ENCODE peak calls at places on chromosomes 12 and 14, in six cellular contexts. P is mesendoderm, V is IMR-90, J is H9, E is mesenchymal stem cell, G is H1. Q is an unnamed sample.
A peak's percentile ranks its signal among the peaks of the same experiment; 100 is the strongest.

GRCh38 chr12:21985155-21985554 is 43.9 kb upstream of the ABCC9 start:
- DNase-seq in P (no peak), V (peak; percentile 79), J (no peak), E (no peak), G (no peak), Q (no peak)

GRCh38 chr12:57134949-57135348 is 6.7 kb downstream of the LRP1 start:
- DNase-seq in P (no peak), V (no peak), J (no peak), E (peak; percentile 32), G (no peak), Q (no peak)

GRCh38 chr14:32576088-32576795 is 247.1 kb downstream of the AKAP6 start:
- DNase-seq in P (peak; percentile 50), V (peak; percentile 59), J (peak; percentile 28), E (peak; percentile 69), G (no peak), Q (peak; percentile 49)

GRCh38 chr14:97603201-97603600 is 806.0 kb downstream of the VRK1 start:
- DNase-seq in P (no peak), V (no peak), J (no peak), E (no peak), G (no peak), Q (no peak)

GRCh38 chr12:34346372-34347034 is 324.2 kb downstream of the ALG10 start:
- DNase-seq in P (no peak), V (no peak), J (no peak), E (no peak), G (no peak), Q (no peak)

GRCh38 chr14:100784523-100785337 is 41.2 kb upstream of the MEG3 start:
- DNase-seq in P (no peak), V (no peak), J (no peak), E (no peak), G (no peak), Q (no peak)

GRCh38 chr14:72516936-72517408 is 376.9 kb downstream of the DPF3 start:
- DNase-seq in P (peak; percentile 84), V (peak; percentile 91), J (peak; percentile 76), E (peak; percentile 82), G (peak; percentile 19), Q (peak; percentile 75)

GRCh38 chr14:75960219-75960618 is 21.6 kb downstream of the TGFB3 start:
- DNase-seq in P (no peak), V (no peak), J (no peak), E (no peak), G (no peak), Q (no peak)

GRCh38 chr12:76085159-76085868 is 829 bp upstream of the NAP1L1 start:
- DNase-seq in P (no peak), V (peak; percentile 77), J (no peak), E (peak; percentile 88), G (no peak), Q (peak; percentile 9)

GRCh38 chr12:46153267-46153872 is 115.5 kb downstream of the SLC38A1 start:
- DNase-seq in P (peak; percentile 33), V (peak; percentile 52), J (no peak), E (peak; percentile 42), G (no peak), Q (no peak)

GRCh38 chr12:64522316-64522715 is 70.4 kb downstream of the TBK1 start:
- DNase-seq in P (no peak), V (peak; percentile 60), J (no peak), E (peak; percentile 30), G (no peak), Q (no peak)

GRCh38 chr12:49936895-49937294 is 13.6 kb upstream of the AQP2 start:
- DNase-seq in P (no peak), V (no peak), J (no peak), E (no peak), G (no peak), Q (no peak)

GRCh38 chr14:77311217-77311616 is 9.5 kb downstream of the POMT2 start:
- DNase-seq in P (no peak), V (no peak), J (no peak), E (no peak), G (no peak), Q (no peak)

GRCh38 chr12:58286353-58286752 is 345.0 kb downstream of the ATP23 start:
- DNase-seq in P (no peak), V (no peak), J (no peak), E (no peak), G (no peak), Q (no peak)

GRCh38 chr12:115313929-115314328 is 630.0 kb upstream of the TBX3 start:
- DNase-seq in P (peak; percentile 23), V (peak; percentile 92), J (no peak), E (peak; percentile 52), G (no peak), Q (no peak)

GRCh38 chr12:31728289-31728916 is 418 bp downstream of the AMN1 start:
- DNase-seq in P (no peak), V (no peak), J (peak; percentile 56), E (no peak), G (no peak), Q (no peak)

GRCh38 chr14:81386379-81386778 is 13.7 kb downstream of the STON2 start:
- DNase-seq in P (no peak), V (no peak), J (no peak), E (no peak), G (no peak), Q (peak; percentile 38)

GRCh38 chr12:125742413-125742812 is 677.2 kb downstream of the AACS start:
- DNase-seq in P (no peak), V (no peak), J (no peak), E (no peak), G (no peak), Q (no peak)

GRCh38 chr12:2169964-2170363 is 117.2 kb downstream of the CACNA1C start:
- DNase-seq in P (no peak), V (no peak), J (no peak), E (no peak), G (no peak), Q (no peak)

GRCh38 chr12:49131973-49132461 is 822 bp upstream of the TUBA1B start:
- DNase-seq in P (peak; percentile 30), V (peak; percentile 50), J (no peak), E (peak; percentile 77), G (no peak), Q (no peak)

GRCh38 chr14:37708481-37708880 is 113.1 kb downstream of the TTC6 start:
- DNase-seq in P (no peak), V (peak; percentile 60), J (no peak), E (peak; percentile 19), G (no peak), Q (no peak)

GRCh38 chr12:62762645-62763044 is 172.3 kb downstream of the PPM1H start:
- DNase-seq in P (no peak), V (no peak), J (no peak), E (no peak), G (no peak), Q (no peak)

GRCh38 chr14:103871596-103872480 is 24.5 kb upstream of the PPP1R13B start:
- DNase-seq in P (peak; percentile 64), V (no peak), J (peak; percentile 85), E (no peak), G (no peak), Q (peak; percentile 32)

GRCh38 chr12:12611512-12612306 is at the start of gene CREBL2:
- DNase-seq in P (peak; percentile 97), V (peak; percentile 95), J (peak; percentile 94), E (peak; percentile 98), G (peak; percentile 80), Q (peak; percentile 90)

GRCh38 chr12:12610711-12611110 is 965 bp upstream of the CREBL2 start:
- DNase-seq in P (no peak), V (no peak), J (no peak), E (no peak), G (no peak), Q (no peak)

GRCh38 chr12:12608557-12608957 is 3.1 kb upstream of the CREBL2 start:
- DNase-seq in P (no peak), V (peak; percentile 17), J (no peak), E (no peak), G (no peak), Q (no peak)

GRCh38 chr12:12606793-12607589 is 4.7 kb upstream of the CREBL2 start:
- DNase-seq in P (peak; percentile 45), V (peak; percentile 65), J (no peak), E (peak; percentile 13), G (no peak), Q (no peak)

GRCh38 chr12:12609692-12610091 is 2.0 kb upstream of the CREBL2 start:
- DNase-seq in P (no peak), V (no peak), J (no peak), E (no peak), G (no peak), Q (no peak)
- H2BK15ac ChIP-seq in P (no peak overlapping the region), V (no peak overlapping the region), J (no peak overlapping the region), E (no peak overlapping the region), G (no peak overlapping the region), Q (no peak overlapping the region)

GRCh38 chr12:65881348-65881961 is 57.2 kb downstream of the HMGA2 start:
- DNase-seq in P (peak; percentile 53), V (peak; percentile 75), J (no peak), E (peak; percentile 87), G (no peak), Q (no peak)
- H3K4me2 ChIP-seq in P (no peak overlapping the region), V (peak overlapping the region; percentile 59), J (peak overlapping the region; percentile 1), E (peak overlapping the region; percentile 38), G (no peak overlapping the region), Q (no peak overlapping the region)

GRCh38 chr12:120628919-120629318 is 11.5 kb upstream of the CABP1 start:
- DNase-seq in P (peak; percentile 64), V (no peak), J (peak; percentile 82), E (no peak), G (no peak), Q (no peak)

GRCh38 chr12:120625557-120626419 is 14.6 kb upstream of the CABP1 start:
- DNase-seq in P (peak; percentile 70), V (no peak), J (peak; percentile 79), E (no peak), G (peak; percentile 51), Q (no peak)

GRCh38 chr12:120630139-120630895 is 10.1 kb upstream of the CABP1 start:
- DNase-seq in P (peak; percentile 25), V (no peak), J (no peak), E (no peak), G (no peak), Q (no peak)

GRCh38 chr12:120631097-120631496 is 9.3 kb upstream of the CABP1 start:
- DNase-seq in P (no peak), V (no peak), J (no peak), E (no peak), G (no peak), Q (no peak)
- H2BK15ac ChIP-seq in P (no peak overlapping the region), V (no peak overlapping the region), J (no peak overlapping the region), E (no peak overlapping the region), G (no peak overlapping the region), Q (no peak overlapping the region)

DNA sequence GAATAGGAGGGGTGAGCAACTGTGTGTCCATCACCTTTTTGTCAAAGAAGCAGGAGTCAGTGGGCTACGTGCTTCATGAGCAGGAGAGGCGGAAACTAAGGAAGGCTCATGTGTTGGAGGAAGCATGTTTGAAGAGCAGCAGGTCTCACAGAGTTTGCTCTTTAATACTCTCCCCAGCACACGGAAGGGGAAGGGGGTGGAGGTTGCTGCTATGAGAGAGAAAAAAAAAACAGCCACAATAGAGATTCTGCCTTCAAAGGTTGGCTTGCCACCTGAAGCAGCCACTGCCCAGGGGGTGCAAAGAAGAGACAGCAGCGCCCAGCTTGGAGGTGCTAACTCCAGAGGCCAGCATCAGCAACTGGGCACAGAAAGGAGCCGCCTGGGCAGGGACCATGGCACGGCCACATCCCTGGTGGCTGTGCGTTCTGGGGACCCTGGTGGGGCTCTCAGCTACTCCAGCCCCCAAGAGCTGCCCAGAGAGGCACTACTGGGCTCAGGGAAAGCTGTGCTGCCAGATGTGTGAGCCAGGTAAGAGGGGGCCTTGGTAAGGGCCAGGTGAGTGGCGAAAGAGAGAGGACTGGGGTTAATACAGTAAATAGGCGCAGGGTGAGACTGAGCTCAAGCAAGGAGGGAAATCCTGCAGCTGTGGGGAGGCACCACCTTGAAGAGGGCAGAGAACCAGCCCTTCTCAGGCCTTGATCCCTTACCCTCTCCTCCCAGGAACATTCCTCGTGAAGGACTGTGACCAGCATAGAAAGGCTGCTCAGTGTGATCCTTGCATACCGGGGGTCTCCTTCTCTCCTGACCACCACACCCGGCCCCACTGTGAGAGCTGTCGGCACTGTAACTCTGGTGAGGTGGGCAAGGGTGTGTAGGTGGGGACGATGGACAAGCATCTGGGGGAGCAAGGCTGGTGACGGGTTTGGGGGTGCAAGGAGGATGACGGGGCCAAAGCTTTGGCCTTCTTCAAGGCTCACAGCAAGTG is at the start of gene CD27:
- DNase-seq in P (no peak), V (no peak), J (no peak), E (no peak), G (no peak), Q (no peak)
- H3K4me2 ChIP-seq in P (no peak within 1 kb of the TSS), V (no peak within 1 kb of the TSS), J (no peak within 1 kb of the TSS), E (no peak within 1 kb of the TSS), G (no peak within 1 kb of the TSS), Q (no peak within 1 kb of the TSS)

Q was measured in neuronal stem cell.